ENCODE peak calls at places on chromosomes 3 and 15, in eight cellular contexts. W is mesendoderm, B is ELR, E is Right ventricle myocardium superior, L is mesothelial cell of epicardium, K is cardiac muscle cell, D is left ventricle myocardium superior, U is GM20000. O is an unnamed sample.

GRCh38 chr15:100463515-100463914 is 65.2 kb downstream of the CERS3 start:
- DNase-seq in L (no peak), B (no peak), K (no peak), D (no peak), U (no peak), W (no peak), E (no peak), O (no peak)

GRCh38 chr15:74302821-74303359 is 64.6 kb downstream of the CYP11A1 start:
- DNase-seq in B (peak), W (peak), U (peak), E (no peak), D (peak), K (peak), L (peak), O (peak)

GRCh38 chr15:71543413-71543812 is 266.9 kb upstream of the NR2E3 start:
- DNase-seq in D (no peak), E (no peak), L (no peak), B (no peak), W (no peak), K (no peak), U (no peak), O (no peak)

GRCh38 chr3:74614133-74614967 is at the start of gene CNTN3:
- DNase-seq in K (peak), L (peak), U (no peak), B (no peak), D (peak), E (peak), W (peak), O (peak)

GRCh38 chr3:155782390-155782953 is 23.6 kb downstream of the C3orf33 start:
- DNase-seq in K (no peak), U (no peak), B (no peak), L (no peak), E (no peak), D (no peak), W (no peak), O (no peak)

GRCh38 chr3:132879651-132880050 is 157.4 kb upstream of the NPHP3 start:
- DNase-seq in B (no peak), E (no peak), D (no peak), U (no peak), K (no peak), L (peak), W (peak), O (peak)

GRCh38 chr15:64426845-64427465 is 33.4 kb upstream of the ZNF609 start:
- DNase-seq in K (peak), W (peak), L (no peak), E (no peak), U (no peak), D (no peak), B (peak), O (no peak)

GRCh38 chr15:75195766-75196241 is 5.9 kb upstream of the C15orf39 start:
- DNase-seq in K (peak), E (no peak), U (no peak), L (no peak), W (no peak), D (peak), B (no peak), O (no peak)

GRCh38 chr3:23203651-23204111 is 554 bp downstream of the UBE2E2 start:
- DNase-seq in D (peak), U (peak), E (peak), B (peak), L (peak), W (no peak), K (peak), O (no peak)

GRCh38 chr3:53083496-53083895 is 37.6 kb upstream of the SFMBT1 start:
- DNase-seq in L (no peak), U (no peak), W (no peak), D (peak), K (no peak), E (peak), B (no peak), O (peak)

GRCh38 chr15:75884041-75884440 is 19.6 kb upstream of the FBXO22 start:
- DNase-seq in K (no peak), L (no peak), W (no peak), D (no peak), B (peak), E (no peak), U (no peak), O (no peak)

GRCh38 chr15:37819191-37819590 is 115.2 kb upstream of the TMCO5A start:
- DNase-seq in D (no peak), E (no peak), U (no peak), W (peak), K (no peak), L (no peak), B (peak), O (no peak)

GRCh38 chr3:163939926-163940325 is 1138.4 kb downstream of the SI start:
- DNase-seq in B (peak), K (no peak), D (no peak), W (peak), U (no peak), E (no peak), L (no peak), O (peak)

GRCh38 chr15:96860746-96861145 is 530.2 kb downstream of the NR2F2 start:
- DNase-seq in W (no peak), B (no peak), K (no peak), E (no peak), U (no peak), L (no peak), D (no peak), O (no peak)

GRCh38 chr15:66849393-66849745 is 147.3 kb downstream of the SMAD6 start:
- DNase-seq in B (no peak), L (no peak), U (no peak), E (no peak), W (no peak), K (no peak), D (no peak), O (no peak)

GRCh38 chr3:57434041-57434440 is 110.1 kb downstream of the DNAH12 start:
- DNase-seq in L (no peak), W (peak), K (peak), D (no peak), B (peak), U (no peak), E (no peak), O (peak)

GRCh38 chr3:51353566-51354140 is 31.4 kb upstream of the MANF start:
- DNase-seq in B (no peak), U (no peak), L (no peak), E (no peak), D (no peak), K (no peak), W (no peak), O (no peak)

GRCh38 chr3:119643528-119643927 is 16.9 kb downstream of the POPDC2 start:
- DNase-seq in L (no peak), U (no peak), E (no peak), W (no peak), K (no peak), D (no peak), B (peak), O (peak)

GRCh38 chr3:52349131-52349530 is 33.0 kb downstream of the DNAH1 start:
- DNase-seq in B (no peak), L (no peak), K (no peak), E (peak), W (no peak), U (no peak), D (peak), O (no peak)

GRCh38 chr3:14128724-14129123 is 3.9 kb downstream of the TMEM43 start:
- DNase-seq in E (no peak), K (no peak), U (no peak), B (no peak), W (no peak), D (no peak), L (no peak), O (no peak)

GRCh38 chr15:88390502-88390901 is 76.7 kb downstream of the MRPL46 start:
- DNase-seq in B (no peak), E (no peak), K (no peak), L (no peak), U (no peak), D (no peak), W (no peak), O (no peak)

GRCh38 chr3:12345141-12345561 is 56.3 kb downstream of the PPARG start:
- DNase-seq in L (no peak), E (no peak), W (peak), K (no peak), D (no peak), U (no peak), B (peak), O (peak)

GRCh38 chr3:45981321-45982038 is 14.1 kb downstream of the FYCO1 start:
- DNase-seq in U (no peak), W (no peak), B (peak), K (peak), L (no peak), E (no peak), D (no peak), O (no peak)